ENCODE peak calls at places on chromosomes 4 and X, in five cellular contexts. G, I, H, O and W are unnamed samples. For H3K27me3, the result is how much of the 10 kb centered on the place peaks cover.

GRCh38 chr4:20137176-20137575 is 114.5 kb upstream of the SLIT2 start:
- DNase-seq in G (no peak), I (no peak), H (no peak), O (no peak), W (peak)

GRCh38 chr4:7313991-7314390 is 120.7 kb downstream of the PSAPL1 start:
- DNase-seq in G (no peak), I (no peak), H (no peak), O (no peak), W (no peak)

GRCh38 chrX:102063445-102064074 is 61.9 kb upstream of the TCEAL2 start:
- DNase-seq in G (no peak), I (no peak), H (no peak), O (no peak), W (no peak)

GRCh38 chr4:1505511-1506451 is 99.5 kb upstream of the NKX1-1 start:
- DNase-seq in G (peak), I (no peak), H (no peak), O (peak), W (no peak)

GRCh38 chrX:137565921-137566745 is at the start of gene ZIC3:
- DNase-seq in G (peak), I (no peak), H (no peak), O (peak), W (peak)

GRCh38 chrX:140923118-140923517 is 79.3 kb upstream of the SPANXB1 start:
- DNase-seq in G (no peak), I (no peak), H (no peak), O (no peak), W (no peak)

GRCh38 chr4:124206779-124207605 is 505.5 kb downstream of the ANKRD50 start:
- DNase-seq in G (no peak), I (no peak), H (no peak), O (no peak), W (peak)

GRCh38 chr4:5710962-5711478 is at the start of gene EVC:
- DNase-seq in G (peak), I (peak), H (no peak), O (peak), W (peak)

GRCh38 chrX:48813605-48814004 is 11.7 kb downstream of the HDAC6 start:
- DNase-seq in G (no peak), I (no peak), H (no peak), O (no peak), W (no peak)

GRCh38 chr4:177275999-177276398 is 33.7 kb upstream of the NEIL3 start:
- DNase-seq in G (no peak), I (no peak), H (no peak), O (no peak), W (no peak)

GRCh38 chr4:47270226-47270888 is 193.1 kb downstream of the COMMD8 start:
- DNase-seq in G (no peak), I (no peak), H (no peak), O (no peak), W (no peak)

GRCh38 chr4:169922632-169923276 is 103.4 kb downstream of the MFAP3L start:
- DNase-seq in G (no peak), I (no peak), H (no peak), O (peak), W (no peak)

GRCh38 chr4:147933316-147933715 is 201.4 kb downstream of the ARHGAP10 start:
- DNase-seq in G (no peak), I (no peak), H (no peak), O (no peak), W (peak)

GRCh38 chr4:128155231-128155855 is 94.2 kb downstream of the LARP1B start:
- DNase-seq in G (no peak), I (no peak), H (no peak), O (peak), W (no peak)

GRCh38 chrX:2320580-2321327 is 180.0 kb downstream of the DHRSX start:
- DNase-seq in G (no peak), I (no peak), H (no peak), O (peak), W (no peak)

GRCh38 chr4:45120163-45120562 is 393.8 kb upstream of the GNPDA2 start:
- DNase-seq in G (no peak), I (no peak), H (no peak), O (no peak), W (no peak)

GRCh38 chrX:22800360-22800759 is 199.4 kb upstream of the DDX53 start:
- DNase-seq in G (peak), I (no peak), H (no peak), O (no peak), W (peak)

GRCh38 chr4:64564126-64564525 is 154.9 kb upstream of the TECRL start:
- DNase-seq in G (no peak), I (no peak), H (no peak), O (no peak), W (no peak)

GRCh38 chrX:137234651-137235402 is 201.0 kb upstream of the GPR101 start:
- DNase-seq in G (no peak), I (no peak), H (no peak), O (no peak), W (peak)

GRCh38 chr4:119005888-119006287 is 117.2 kb downstream of the SYNPO2 start:
- DNase-seq in G (no peak), I (no peak), H (no peak), O (no peak), W (no peak)

DNA sequence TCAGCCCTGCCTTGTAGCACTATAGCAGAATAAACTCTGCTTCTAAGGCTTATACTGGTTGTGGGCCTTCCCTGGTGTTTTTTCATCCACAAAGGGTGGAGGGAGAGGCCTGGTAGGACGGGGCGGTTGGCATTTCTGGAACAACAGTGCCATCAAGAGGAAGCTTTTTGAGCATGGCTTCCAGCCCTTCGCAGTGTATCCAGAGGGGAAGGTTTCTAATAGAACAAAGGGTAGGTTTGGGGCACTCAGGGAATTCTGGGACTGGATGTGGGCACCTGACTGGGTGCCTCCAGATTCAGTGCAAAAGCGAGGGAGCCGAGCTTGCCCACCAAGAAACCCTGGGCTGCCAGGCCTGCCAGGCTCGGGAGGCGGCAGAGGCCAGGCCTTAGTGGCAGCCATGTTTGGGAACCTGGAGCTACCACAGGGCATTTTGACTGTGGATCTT is 229.6 kb upstream of the AGTR2 start:
- DNase-seq in G (peak), I (peak), H (no peak), O (peak), W (peak)
- TF ChIP-seq CTCF in G (no peak), I (peak), H (peak), O (peak), W (peak)

DNA sequence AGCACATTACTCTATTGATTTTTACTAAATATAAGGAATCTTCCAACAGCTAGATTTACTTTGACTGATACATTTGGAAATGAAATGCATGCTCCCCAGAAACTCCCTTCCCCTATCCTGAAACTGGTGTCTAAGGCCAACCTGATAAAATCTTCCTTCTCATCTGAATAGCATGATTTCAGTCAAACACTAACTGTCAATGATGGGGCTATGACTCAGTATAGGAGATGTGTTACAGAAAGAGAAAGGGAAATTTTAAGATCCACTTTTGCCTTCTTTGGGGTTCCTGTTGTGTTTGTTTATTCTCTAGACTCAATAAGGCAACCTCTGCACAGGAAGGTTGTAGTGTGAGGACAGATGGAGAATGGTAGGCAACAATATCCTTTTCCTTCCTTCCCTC is 160.7 kb downstream of the MOSPD2 start:
- DNase-seq in G (no peak), I (no peak), H (no peak), O (no peak), W (no peak)
- H3K27me3 ChIP-seq in G (under half), I (under half), H (under half), O (under half), W (under half)

DNA sequence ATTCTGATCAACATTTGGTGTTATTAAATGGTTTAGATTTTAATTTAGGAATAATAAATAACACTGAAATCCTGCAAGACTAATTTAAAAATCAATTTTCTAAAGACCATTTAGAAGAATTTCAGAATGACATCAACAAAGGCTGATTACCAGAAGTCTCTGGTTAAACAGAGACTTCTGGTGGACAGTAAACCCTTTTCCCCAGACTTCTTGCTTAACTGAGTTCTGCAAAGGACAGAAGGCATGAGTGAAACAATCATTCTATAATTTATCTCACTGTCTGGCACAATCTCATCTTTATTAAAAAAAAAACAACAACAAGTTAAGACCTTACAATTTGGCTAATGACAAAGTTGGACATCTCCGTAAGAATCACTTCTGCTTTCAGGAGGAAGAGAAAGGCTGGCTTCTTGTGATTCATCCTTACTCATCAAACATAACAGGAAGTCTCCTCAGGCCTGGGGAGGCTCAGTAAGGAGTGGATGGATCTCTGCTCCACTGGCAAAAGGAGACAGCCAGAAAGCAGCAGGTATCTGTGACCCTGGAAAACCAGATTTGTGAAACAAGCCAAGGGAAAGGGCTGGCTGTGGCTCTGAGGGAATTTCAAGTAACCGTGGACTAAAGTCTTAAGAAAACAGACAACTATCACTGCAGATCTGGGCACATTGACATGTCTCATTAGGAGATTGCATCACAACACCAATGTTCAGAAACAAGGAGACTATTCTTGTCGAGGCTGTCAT is 908 bp upstream of the TLR6 start:
- DNase-seq in G (peak), I (no peak), H (peak), O (peak), W (peak)
- H3K4me3 ChIP-seq in G (no peak), I (no peak), H (peak), O (peak), W (no peak)

GRCh38 chr4:143329985-143330384 is 6.7 kb upstream of the GAB1 start:
- DNase-seq in G (no peak), I (no peak), H (no peak), O (no peak), W (no peak)
- TF ChIP-seq CTCF in G (no peak), I (no peak), H (peak), O (no peak), W (no peak)

GRCh38 chrX:25523574-25523973 is 507.8 kb upstream of the ARX start:
- DNase-seq in G (no peak), I (no peak), H (peak), O (no peak), W (peak)

GRCh38 chrX:25519258-25519657 is 503.5 kb upstream of the ARX start:
- DNase-seq in G (no peak), I (no peak), H (no peak), O (no peak), W (no peak)

GRCh38 chrX:25527596-25527995 is 511.8 kb upstream of the ARX start:
- DNase-seq in G (no peak), I (no peak), H (no peak), O (no peak), W (no peak)

GRCh38 chrX:25524150-25524549 is 508.4 kb upstream of the ARX start:
- DNase-seq in G (no peak), I (no peak), H (no peak), O (no peak), W (peak)
- H3K27me3 ChIP-seq in G (under half), I (under half), H (under half), O (under half), W (under half)

DNA sequence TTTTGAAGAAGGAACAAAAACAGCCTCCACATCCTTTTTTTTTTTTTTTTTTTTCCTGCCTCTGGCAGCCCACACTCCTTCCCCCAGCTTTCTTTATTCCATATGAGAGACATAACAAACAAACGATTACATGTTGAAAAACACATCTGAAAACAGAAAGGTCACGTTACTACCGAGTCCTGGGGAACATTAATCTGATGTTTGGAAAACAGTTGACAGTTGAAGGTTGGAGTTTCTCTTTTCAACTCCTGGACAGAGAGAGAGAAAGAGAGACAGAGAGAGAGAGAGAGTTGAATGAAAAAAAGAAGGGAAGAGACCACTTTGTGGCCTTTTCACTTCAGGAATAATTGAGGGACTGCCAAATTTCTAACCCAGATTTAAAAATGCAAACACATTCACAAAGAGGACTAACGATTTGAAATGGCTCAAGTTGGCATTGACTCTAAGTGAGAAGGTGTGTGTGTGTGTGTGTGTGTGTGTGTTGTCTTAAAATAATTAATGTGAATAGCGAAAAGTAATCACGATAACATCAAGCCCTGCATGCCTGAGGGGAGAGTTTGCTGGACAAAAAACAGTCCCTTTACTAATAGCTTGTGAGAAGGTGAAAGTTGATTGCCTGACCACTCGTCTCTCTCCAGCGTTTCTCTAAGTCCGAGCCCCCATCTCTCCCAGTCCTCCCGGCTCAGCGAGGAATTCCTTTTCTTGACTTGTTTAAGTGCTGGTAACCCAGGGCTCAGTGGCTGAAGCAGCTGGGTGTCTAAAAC is 67.3 kb downstream of the FBXO8 start:
- DNase-seq in G (no peak), I (no peak), H (no peak), O (no peak), W (no peak)
- H3K4me3 ChIP-seq in G (no peak), I (no peak), H (no peak), O (no peak), W (no peak)

GRCh38 chr4:87019898-87020297 is 85.1 kb downstream of the AFF1 start:
- DNase-seq in G (no peak), I (no peak), H (no peak), O (no peak), W (no peak)

GRCh38 chr4:87025023-87025613 is 90.3 kb downstream of the AFF1 start:
- DNase-seq in G (no peak), I (no peak), H (no peak), O (no peak), W (peak)

GRCh38 chr4:87026795-87027495 is 92.1 kb downstream of the AFF1 start:
- DNase-seq in G (no peak), I (no peak), H (no peak), O (no peak), W (no peak)

GRCh38 chr4:87025614-87026041 is 90.8 kb downstream of the AFF1 start:
- DNase-seq in G (no peak), I (no peak), H (no peak), O (no peak), W (no peak)

DNA sequence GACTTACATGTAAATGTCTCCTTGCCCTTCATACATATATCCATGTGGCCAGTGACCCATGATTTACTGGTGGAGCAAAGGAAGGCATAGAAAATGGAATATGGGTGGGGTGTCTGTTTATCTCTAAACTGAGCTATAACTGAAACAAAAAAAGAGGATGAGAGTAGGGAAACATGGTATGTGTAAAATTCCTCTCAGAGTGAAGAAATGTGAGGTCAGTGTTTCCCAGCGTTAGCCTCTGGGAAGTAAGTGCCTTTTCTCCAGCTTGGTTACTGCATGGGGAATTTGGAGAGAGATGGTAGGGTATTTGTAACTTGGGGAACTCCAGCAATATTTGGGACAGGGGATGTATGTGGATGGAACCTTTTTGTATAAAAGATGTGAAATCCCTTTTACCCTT is 89.4 kb downstream of the AFF1 start:
- DNase-seq in G (no peak), I (no peak), H (no peak), O (no peak), W (no peak)
- TF ChIP-seq CTCF in G (no peak), I (no peak), H (no peak), O (no peak), W (no peak)

DNA sequence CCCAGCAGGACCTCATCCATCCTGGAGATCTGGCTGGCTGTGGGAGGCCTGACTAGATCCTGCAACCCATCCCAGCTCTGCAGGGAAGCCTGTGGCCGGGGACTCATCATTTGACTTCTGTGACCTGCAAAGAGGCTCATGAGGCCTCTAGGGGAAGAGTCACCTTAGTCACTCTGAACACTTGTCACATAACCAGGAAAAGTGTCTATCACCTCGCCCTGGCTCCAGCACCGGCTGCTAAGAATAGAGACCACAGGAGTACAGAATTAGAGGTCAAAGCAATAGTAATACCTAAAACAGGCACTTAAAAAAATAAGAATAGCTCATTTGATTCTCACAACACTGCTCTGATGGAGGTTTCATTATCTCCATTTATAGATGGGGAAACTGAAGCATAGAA is 3.8 kb upstream of the NSG1 start:
- DNase-seq in G (no peak), I (no peak), H (no peak), O (peak), W (no peak)
- H3K27me3 ChIP-seq in G (under half), I (under half), H (under half), O (under half), W (half or more)

GRCh38 chr4:15457401-15458201 is 12.1 kb upstream of the CC2D2A start:
- DNase-seq in G (no peak), I (no peak), H (no peak), O (no peak), W (peak)
- H3K4me3 ChIP-seq in G (no peak), I (no peak), H (no peak), O (no peak), W (no peak)